ENCODE peak calls at places on chromosomes 12 and 14, in five cellular contexts. T, W, U, I and G are unnamed samples.

GRCh38 chr12:16155938-16156337 is 121.5 kb downstream of the SLC15A5 start:
- DNase-seq in W (no peak), T (no peak), U (no peak), I (no peak), G (no peak)

GRCh38 chr14:90276627-90277367 is 20.4 kb downstream of the PSMC1 start:
- DNase-seq in I (peak), T (no peak), U (no peak), W (no peak), G (no peak)

GRCh38 chr12:69501154-69501895 is 31.1 kb downstream of the FRS2 start:
- DNase-seq in T (no peak), U (no peak), W (no peak), I (no peak), G (no peak)

GRCh38 chr14:61203059-61203753 is 77.9 kb downstream of the TMEM30B start:
- DNase-seq in I (no peak), T (no peak), U (no peak), W (no peak), G (no peak)

GRCh38 chr12:86634706-86635410 is 378.7 kb upstream of the MGAT4C start:
- DNase-seq in I (no peak), W (no peak), U (no peak), T (no peak), G (no peak)

GRCh38 chr12:54523637-54524036 is 25.8 kb upstream of the PDE1B start:
- DNase-seq in T (no peak), U (no peak), W (no peak), I (no peak), G (no peak)

GRCh38 chr12:114579389-114579788 is 104.6 kb downstream of the TBX3 start:
- DNase-seq in W (no peak), T (no peak), U (no peak), I (no peak), G (no peak)

GRCh38 chr12:101647711-101648110 is 49.7 kb upstream of the CHPT1 start:
- DNase-seq in T (no peak), I (no peak), W (no peak), U (no peak), G (no peak)

GRCh38 chr14:68174446-68174845 is 354.9 kb downstream of the RAD51B start:
- DNase-seq in U (no peak), I (no peak), T (no peak), W (no peak), G (no peak)

GRCh38 chr12:104694161-104694560 is 237.4 kb downstream of the CHST11 start:
- DNase-seq in I (no peak), U (no peak), W (no peak), T (no peak), G (no peak)

GRCh38 chr12:45200497-45201043 is 15.3 kb upstream of the ANO6 start:
- DNase-seq in W (no peak), I (no peak), T (no peak), U (no peak), G (no peak)

GRCh38 chr14:101737414-101738367 is 23.8 kb upstream of the PPP2R5C start:
- DNase-seq in I (no peak), W (no peak), U (no peak), T (no peak), G (no peak)

GRCh38 chr14:61382842-61383241 is 61.5 kb downstream of the PRKCH start:
- DNase-seq in I (no peak), U (no peak), T (no peak), W (no peak), G (no peak)

DNA sequence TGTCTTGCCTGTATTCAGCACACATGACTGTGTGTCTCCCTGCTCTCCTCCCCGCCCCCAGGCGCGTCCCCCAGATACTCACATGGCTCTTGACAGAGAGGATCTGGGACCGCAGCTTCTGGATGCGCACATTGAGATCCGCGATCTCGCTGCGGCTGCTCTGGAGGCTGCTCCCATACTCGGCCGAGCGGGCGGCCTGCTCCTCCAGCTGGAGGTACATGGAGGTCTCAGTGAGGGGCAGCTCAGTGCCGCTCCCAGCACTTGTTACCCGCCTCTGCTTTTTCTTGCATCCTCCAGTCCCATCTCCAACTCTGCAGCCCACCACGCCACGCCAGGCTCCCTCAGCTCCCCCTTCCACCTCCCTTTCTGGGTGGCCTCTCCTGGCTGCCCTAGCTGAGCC is 18.9 kb downstream of the KRT80 start:
- DNase-seq in T (no peak), U (no peak), I (no peak), W (no peak), G (no peak)
- H3K27ac ChIP-seq in T (no peak), U (no peak), I (no peak), W (no peak), G (no peak)

DNA sequence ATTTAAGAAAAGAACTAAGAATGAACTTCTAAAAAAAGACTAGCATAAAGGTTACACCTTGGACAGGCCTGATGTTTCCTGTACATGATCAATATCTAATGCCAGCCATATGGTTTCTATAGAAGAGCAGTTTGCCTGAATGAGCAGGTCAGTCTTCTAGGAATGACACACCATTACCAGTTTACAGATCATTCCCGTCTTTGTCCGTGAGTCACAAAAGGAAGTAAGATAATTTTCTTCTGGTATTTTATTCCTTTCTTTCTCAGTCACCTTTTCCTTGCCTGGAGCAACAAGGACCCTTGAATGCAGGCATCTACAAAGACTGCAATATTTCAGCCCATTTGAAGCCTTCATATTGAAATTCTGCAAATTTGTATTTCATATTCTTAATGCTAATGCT is 44.6 kb upstream of the CNTN1 start:
- DNase-seq in I (no peak), W (no peak), T (no peak), U (no peak), G (no peak)
- H3K27ac ChIP-seq in I (no peak), W (no peak), T (no peak), U (no peak), G (no peak)

DNA sequence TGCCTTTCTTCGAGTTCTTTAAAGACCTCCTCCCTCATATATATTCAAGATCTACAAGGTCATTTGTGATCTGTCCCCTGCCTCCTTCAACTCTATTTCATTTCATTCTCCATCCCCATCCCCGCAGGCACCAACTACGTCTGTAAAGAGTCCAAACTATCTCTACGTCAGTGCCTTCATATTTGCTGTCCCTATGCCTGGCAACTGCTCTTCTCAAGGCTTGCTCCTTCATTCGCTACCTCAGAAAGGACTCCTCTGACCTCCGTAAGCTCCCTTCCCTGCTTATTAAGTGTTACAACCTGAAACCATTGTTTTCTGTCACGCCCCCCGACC is 650 bp downstream of the LLPH start:
- DNase-seq in W (no peak), T (no peak), I (no peak), U (no peak), G (no peak)
- H3K27ac ChIP-seq in W (peak), T (peak), I (no peak), U (no peak), G (no peak)

GRCh38 chr12:131795064-131795463 is 33.1 kb upstream of the MMP17 start:
- DNase-seq in I (no peak), W (no peak), T (no peak), U (no peak), G (no peak)
- H3K27ac ChIP-seq in I (no peak), W (no peak), T (no peak), U (no peak), G (no peak)

DNA sequence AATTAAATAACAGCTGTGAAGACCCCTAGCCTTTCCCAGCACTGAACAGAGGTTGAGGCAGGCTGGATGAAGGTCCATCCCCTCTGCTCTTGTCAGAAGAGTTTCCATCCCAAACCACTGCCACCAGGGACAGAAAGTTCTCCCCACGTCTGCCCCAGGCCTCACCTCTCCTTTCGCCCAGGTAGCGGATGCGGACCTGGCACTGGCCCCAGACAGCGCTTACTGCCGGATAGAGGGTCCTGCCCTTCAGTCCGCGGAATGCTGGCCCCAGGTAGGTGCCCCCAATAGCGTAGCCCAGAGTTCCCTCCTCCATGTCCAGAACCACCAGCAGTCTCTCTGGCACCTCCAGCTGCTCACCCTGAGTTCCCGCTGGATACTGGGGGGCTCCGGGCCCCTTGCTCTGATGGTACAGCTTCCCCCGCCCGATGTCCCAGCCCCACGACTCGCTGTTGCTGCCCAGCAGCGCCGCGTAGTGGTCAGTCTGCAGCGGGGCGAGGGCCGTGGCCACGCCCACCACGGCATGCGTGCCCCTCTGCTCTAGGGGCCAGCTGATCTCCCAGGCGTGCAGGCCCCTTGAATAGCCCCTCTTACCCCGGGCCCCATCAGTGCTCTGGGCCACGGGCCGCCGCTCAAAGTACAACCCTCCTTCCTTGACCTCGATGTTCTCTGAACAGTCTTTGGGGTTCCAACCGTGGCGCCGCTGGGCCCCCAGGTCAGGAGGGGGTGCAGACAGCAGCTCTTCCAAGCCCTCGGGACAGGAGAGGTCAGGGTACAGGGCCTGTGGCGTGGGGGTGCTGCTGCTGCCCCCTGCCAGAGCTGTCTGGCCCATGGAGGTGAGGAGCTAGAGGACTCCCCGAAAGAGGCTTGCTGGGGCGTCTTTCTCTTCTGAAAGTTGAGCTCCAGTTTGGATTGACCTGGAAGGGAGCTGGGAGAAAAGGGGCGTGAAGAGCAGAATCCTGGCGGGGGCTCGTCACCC is 742 bp downstream of the SPSB2 start:
- DNase-seq in I (peak), U (peak), T (peak), W (peak), G (peak)
- H3K27ac ChIP-seq in I (peak), U (peak), T (peak), W (peak), G (peak)

GRCh38 chr12:121990692-121991603 is 30.7 kb upstream of the BCL7A start:
- DNase-seq in W (no peak), I (no peak), T (no peak), U (no peak), G (no peak)
- H3K27ac ChIP-seq in W (no peak), I (no peak), T (no peak), U (no peak), G (no peak)

GRCh38 chr14:105627701-105628100 is 101.3 kb downstream of the TMEM121 start:
- DNase-seq in W (no peak), U (no peak), I (no peak), T (no peak), G (no peak)
- H3K27ac ChIP-seq in W (no peak), U (no peak), I (no peak), T (no peak), G (no peak)